ENCODE peak calls at places on chromosomes 13 and 19, in six cellular contexts. X, M, T, N, O and C are unnamed samples.

GRCh38 chr19:5334366-5334739 is 6.3 kb downstream of the PTPRS start:
- DNase-seq in X (no peak), M (no peak), T (no peak), N (no peak), O (no peak), C (no peak)

GRCh38 chr13:79519252-79519651 is 38.3 kb downstream of the NDFIP2 start:
- DNase-seq in X (no peak), M (no peak), T (no peak), N (peak), O (no peak), C (no peak)

GRCh38 chr19:20367811-20368294 is 197.7 kb downstream of the ZNF737 start:
- DNase-seq in X (no peak), M (no peak), T (peak), N (no peak), O (no peak), C (peak)

GRCh38 chr19:18814063-18814462 is 17.7 kb upstream of the UPF1 start:
- DNase-seq in X (no peak), M (no peak), T (no peak), N (no peak), O (no peak), C (no peak)

GRCh38 chr13:43567608-43568007 is 219.2 kb downstream of the ENOX1 start:
- DNase-seq in X (no peak), M (no peak), T (no peak), N (peak), O (no peak), C (no peak)

GRCh38 chr13:106432636-106433035 is 102.8 kb downstream of the EFNB2 start:
- DNase-seq in X (no peak), M (no peak), T (no peak), N (no peak), O (no peak), C (no peak)

GRCh38 chr13:101785858-101786257 is 333.4 kb downstream of the ITGBL1 start:
- DNase-seq in X (no peak), M (no peak), T (no peak), N (peak), O (no peak), C (peak)

GRCh38 chr19:42202290-42202867 is 15.1 kb downstream of the DEDD2 start:
- DNase-seq in X (no peak), M (no peak), T (no peak), N (no peak), O (no peak), C (no peak)

GRCh38 chr13:40064154-40064713 is 408.8 kb downstream of the COG6 start:
- DNase-seq in X (no peak), M (no peak), T (no peak), N (no peak), O (no peak), C (no peak)

GRCh38 chr19:56566904-56567273 is 379 bp upstream of the ZNF470 start:
- DNase-seq in X (no peak), M (no peak), T (peak), N (no peak), O (no peak), C (no peak)

GRCh38 chr19:49687566-49688316 is 1.7 kb upstream of the ADM5 start:
- DNase-seq in X (peak), M (no peak), T (no peak), N (no peak), O (no peak), C (no peak)

GRCh38 chr13:80502359-80502758 is 161.4 kb upstream of the SPRY2 start:
- DNase-seq in X (no peak), M (no peak), T (no peak), N (no peak), O (no peak), C (no peak)

GRCh38 chr19:44732235-44733014 is 16.1 kb upstream of the BCL3 start:
- DNase-seq in X (no peak), M (no peak), T (no peak), N (no peak), O (no peak), C (no peak)